ENCODE peak calls at places on chromosome 14, in six cellular contexts. Q, Z, T, K, V and B are unnamed samples.

GRCh38 chr14:25108959-25109358 is 59.0 kb upstream of the STXBP6 start:
- DNase-seq in Q (no peak), Z (peak; percentile 57), T (peak; percentile 66), K (no peak), V (no peak), B (peak; percentile 73)

GRCh38 chr14:93939304-93940229 is 12.4 kb downstream of the FAM181A start:
- DNase-seq in Q (peak; percentile 67), Z (peak; percentile 83), T (peak; percentile 76), K (peak; percentile 26), V (peak; percentile 78), B (peak; percentile 87)

GRCh38 chr14:79540394-79540793 is 670.9 kb downstream of the DIO2 start:
- DNase-seq in Q (no peak), Z (no peak), T (no peak), K (no peak), V (no peak), B (no peak)

GRCh38 chr14:103941462-103941861 is 867 bp downstream of the RD3L start:
- DNase-seq in Q (no peak), Z (no peak), T (no peak), K (no peak), V (no peak), B (no peak)

GRCh38 chr14:68931474-68932051 is 47.5 kb downstream of the ACTN1 start:
- DNase-seq in Q (no peak), Z (no peak), T (no peak), K (no peak), V (no peak), B (no peak)

GRCh38 chr14:105066285-105067071 is 1.2 kb upstream of the GPR132 start:
- DNase-seq in Q (no peak), Z (no peak), T (no peak), K (no peak), V (no peak), B (no peak)

GRCh38 chr14:38366374-38366773 is 110.5 kb upstream of the CLEC14A start:
- DNase-seq in Q (no peak), Z (no peak), T (peak; percentile 46), K (no peak), V (no peak), B (no peak)

GRCh38 chr14:76870146-76870545 is 43.9 kb downstream of the LRRC74A start:
- DNase-seq in Q (no peak), Z (no peak), T (no peak), K (no peak), V (no peak), B (no peak)

GRCh38 chr14:80202888-80203562 is 8.3 kb downstream of the DIO2 start:
- DNase-seq in Q (no peak), Z (no peak), T (peak; percentile 8), K (no peak), V (no peak), B (peak; percentile 10)

GRCh38 chr14:20668969-20669368 is 15.4 kb upstream of the RNASE4 start:
- DNase-seq in Q (no peak), Z (no peak), T (no peak), K (no peak), V (no peak), B (no peak)

GRCh38 chr14:46054526-46054925 is 597.1 kb downstream of the RPL10L start:
- DNase-seq in Q (peak; percentile 79), Z (no peak), T (peak; percentile 61), K (no peak), V (no peak), B (no peak)

GRCh38 chr14:92945959-92946846 is 23.3 kb downstream of the CHGA start:
- DNase-seq in Q (peak; percentile 60), Z (peak; percentile 72), T (peak; percentile 70), K (no peak), V (peak; percentile 21), B (peak; percentile 88)

GRCh38 chr14:90434370-90435020 is 37.7 kb downstream of the CALM1 start:
- DNase-seq in Q (no peak), Z (no peak), T (no peak), K (no peak), V (no peak), B (no peak)

GRCh38 chr14:53963491-53964227 is 7.0 kb upstream of the BMP4 start:
- DNase-seq in Q (no peak), Z (peak; percentile 68), T (peak; percentile 50), K (no peak), V (no peak), B (peak; percentile 31)

GRCh38 chr14:29222671-29223268 is 456.2 kb downstream of the FOXG1 start:
- DNase-seq in Q (peak; percentile 73), Z (no peak), T (peak; percentile 71), K (no peak), V (no peak), B (no peak)

GRCh38 chr14:103384450-103385152 is 614 bp upstream of the MARK3 start:
- DNase-seq in Q (no peak), Z (no peak), T (no peak), K (no peak), V (no peak), B (no peak)

GRCh38 chr14:24296341-24297157 is 3.0 kb downstream of the DHRS1 start:
- DNase-seq in Q (peak; percentile 97), Z (peak; percentile 67), T (peak; percentile 92), K (peak; percentile 40), V (peak; percentile 37), B (peak; percentile 54)

GRCh38 chr14:26125039-26125438 is 472.8 kb downstream of the NOVA1 start:
- DNase-seq in Q (no peak), Z (no peak), T (no peak), K (no peak), V (no peak), B (no peak)

GRCh38 chr14:53444677-53445312 is 291.7 kb upstream of the DDHD1 start:
- DNase-seq in Q (peak; percentile 13), Z (no peak), T (no peak), K (no peak), V (no peak), B (no peak)

GRCh38 chr14:67240168-67240932 is 885 bp upstream of the PALS1 start:
- DNase-seq in Q (peak; percentile 11), Z (peak; percentile 73), T (peak; percentile 27), K (no peak), V (peak; percentile 70), B (peak; percentile 80)

GRCh38 chr14:32471183-32471582 is 142.1 kb downstream of the AKAP6 start:
- DNase-seq in Q (no peak), Z (no peak), T (no peak), K (no peak), V (no peak), B (no peak)

GRCh38 chr14:32472081-32472480 is 143.0 kb downstream of the AKAP6 start:
- DNase-seq in Q (no peak), Z (no peak), T (no peak), K (no peak), V (no peak), B (no peak)

GRCh38 chr14:32470161-32470705 is 141.1 kb downstream of the AKAP6 start:
- DNase-seq in Q (peak; percentile 54), Z (no peak), T (no peak), K (no peak), V (no peak), B (no peak)

GRCh38 chr14:32468955-32469354 is 139.9 kb downstream of the AKAP6 start:
- DNase-seq in Q (peak; percentile 72), Z (no peak), T (peak; percentile 86), K (no peak), V (no peak), B (no peak)

DNA sequence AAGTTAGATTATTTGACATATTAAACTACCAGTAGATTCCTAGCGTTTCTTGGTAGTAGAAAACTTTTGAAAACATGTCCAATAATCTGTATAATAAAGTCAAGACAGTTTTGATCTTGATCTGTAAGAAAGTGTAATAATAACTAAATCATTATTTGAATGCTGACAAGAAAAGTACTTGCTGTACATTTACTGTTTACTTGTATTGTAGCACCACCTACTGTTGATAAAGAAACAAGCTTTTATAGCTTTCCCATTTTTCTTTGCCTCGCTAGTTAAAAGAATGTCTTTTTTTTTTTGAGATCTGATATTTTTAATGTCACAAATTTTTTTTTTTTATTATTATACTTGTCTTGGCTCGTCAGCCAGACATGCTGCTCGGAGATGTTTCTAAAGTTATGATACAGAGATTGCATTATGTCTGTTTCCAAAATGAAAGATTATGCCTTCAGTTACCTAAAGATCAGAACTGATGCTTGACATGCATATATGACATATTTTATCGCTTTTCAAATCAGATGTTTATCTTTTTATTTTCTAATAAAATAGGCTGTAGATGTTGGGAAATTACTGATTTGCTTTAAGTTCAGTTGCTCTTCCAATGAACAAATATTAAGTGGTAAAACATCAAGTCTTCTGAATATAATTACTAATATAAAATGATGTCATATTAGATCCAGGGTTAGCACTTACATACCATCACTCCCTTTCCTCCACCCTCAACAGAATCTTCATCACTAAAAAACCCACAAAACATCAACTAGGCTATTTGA is 140.5 kb downstream of the AKAP6 start:
- DNase-seq in Q (peak; percentile 76), Z (no peak), T (peak; percentile 77), K (no peak), V (no peak), B (no peak)
- TF ChIP-seq CTCF in Q (peak; percentile 72), Z (peak; percentile 59), T (peak; percentile 55), K (peak; percentile 45), V (peak; percentile 37), B (peak; percentile 70)

DNA sequence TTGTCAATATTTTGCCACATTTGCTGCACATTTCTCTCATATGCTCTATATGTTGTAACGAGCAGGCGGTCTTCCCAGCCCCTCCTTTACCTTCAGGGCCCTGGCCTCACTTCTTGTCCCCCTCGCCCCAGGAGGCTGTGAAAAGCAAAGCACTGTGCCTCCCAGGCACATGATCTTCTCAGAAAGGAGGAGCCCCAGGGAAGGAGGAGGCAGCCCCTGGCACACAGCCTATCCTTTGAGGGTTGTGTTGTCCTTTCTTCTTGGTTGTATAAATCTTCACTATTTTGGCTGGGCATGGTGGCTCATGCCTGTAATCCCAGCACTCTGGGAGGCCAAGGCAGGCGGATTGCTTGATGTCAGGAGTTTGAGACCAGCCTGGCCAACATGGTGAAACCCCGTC is 77.0 kb downstream of the PPP2R5C start:
- DNase-seq in Q (no peak), Z (no peak), T (no peak), K (no peak), V (no peak), B (no peak)
- H3K4me1 ChIP-seq in Q (peaks cover 16% of the 10 kb centered on the region), Z (peaks cover 57% of the 10 kb centered on the region), T (no peaks in the 10 kb centered on the region), K (peaks cover 23% of the 10 kb centered on the region), V (peaks cover 44% of the 10 kb centered on the region), B (peaks cover 30% of the 10 kb centered on the region)

GRCh38 chr14:21724115-21724973 is 50.7 kb upstream of the OR4E1 start:
- DNase-seq in Q (no peak), Z (no peak), T (no peak), K (no peak), V (no peak), B (no peak)

GRCh38 chr14:21719841-21720240 is 46.2 kb upstream of the OR4E1 start:
- DNase-seq in Q (no peak), Z (no peak), T (no peak), K (no peak), V (no peak), B (no peak)

GRCh38 chr14:21721504-21721903 is 47.9 kb upstream of the OR4E1 start:
- DNase-seq in Q (no peak), Z (no peak), T (no peak), K (no peak), V (no peak), B (no peak)

GRCh38 chr14:21723431-21724045 is 49.9 kb upstream of the OR4E1 start:
- DNase-seq in Q (no peak), Z (no peak), T (peak; percentile 25), K (no peak), V (no peak), B (peak; percentile 17)
- TF ChIP-seq CTCF in Q (peak; percentile 11), Z (no peak), T (peak; percentile 41), K (no peak), V (no peak), B (no peak)

DNA sequence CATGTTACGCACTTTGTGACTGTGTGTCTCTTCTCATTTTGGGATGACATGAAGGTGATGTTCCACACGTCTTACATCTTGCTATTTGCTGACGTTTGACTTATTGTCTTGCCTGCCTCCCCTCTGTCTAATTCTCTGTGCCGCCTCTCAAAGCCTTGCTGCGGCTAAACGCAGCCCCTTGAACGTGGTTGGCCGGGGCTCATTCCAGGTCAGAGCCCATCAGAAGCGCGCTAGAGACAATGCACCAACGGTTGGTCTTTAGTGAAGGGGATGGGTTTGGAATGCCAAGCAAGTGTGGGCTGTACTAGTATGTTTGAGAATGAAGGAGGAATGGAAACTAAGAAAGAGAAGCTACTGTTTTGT is 45.0 kb downstream of the WDR20 start:
- DNase-seq in Q (no peak), Z (no peak), T (no peak), K (no peak), V (no peak), B (no peak)
- H3K4me1 ChIP-seq in Q (peaks cover 11% of the 10 kb centered on the region), Z (peaks cover 45% of the 10 kb centered on the region), T (peaks cover 33% of the 10 kb centered on the region), K (peaks cover 29% of the 10 kb centered on the region), V (peaks cover 74% of the 10 kb centered on the region), B (peaks cover 12% of the 10 kb centered on the region)